ENCODE peak calls at places on chromosomes 13 and 19, in five cellular contexts. F is progenitor cell of endocrine pancreas, L is endodermal cell, N is fibroblast of pulmonary artery, A is NCI-H2107. Q is an unnamed sample.

GRCh38 chr19:32669205-32669785 is 5.7 kb downstream of the ANKRD27 start:
- DNase-seq in N (no peak), F (no peak), L (no peak), A (no peak), Q (no peak)

GRCh38 chr13:34764246-34764645 is 177.8 kb upstream of the NBEA start:
- DNase-seq in L (no peak), F (no peak), A (no peak), N (no peak), Q (no peak)

GRCh38 chr19:18380843-18381242 is 5.1 kb upstream of the GDF15 start:
- DNase-seq in F (no peak), A (no peak), L (no peak), N (no peak), Q (no peak)

GRCh38 chr19:32830231-32831014 is 39.1 kb downstream of the SLC7A9 start:
- DNase-seq in A (no peak), L (no peak), N (peak; percentile 10), F (no peak), Q (no peak)

GRCh38 chr19:58021541-58022282 is 12.1 kb upstream of the ZSCAN1 start:
- DNase-seq in F (no peak), N (peak; percentile 50), A (no peak), L (peak; percentile 85), Q (peak; percentile 36)

GRCh38 chr19:5403968-5404640 is 51.1 kb upstream of the ZNRF4 start:
- DNase-seq in F (peak; percentile 95), N (peak; percentile 90), L (peak; percentile 99), A (no peak), Q (peak; percentile 19)

GRCh38 chr19:20038358-20039202 is 725 bp downstream of the ZNF682 start:
- DNase-seq in F (no peak), N (no peak), A (no peak), L (no peak), Q (peak; percentile 10)

GRCh38 chr19:15463865-15464371 is 426 bp downstream of the RASAL3 start:
- DNase-seq in A (no peak), N (no peak), F (no peak), L (peak; percentile 70), Q (peak; percentile 82)

GRCh38 chr13:104750377-104750776 is 1684.2 kb upstream of the SLC10A2 start:
- DNase-seq in A (no peak), N (peak; percentile 6), F (no peak), L (no peak), Q (no peak)

GRCh38 chr19:49820125-49820524 is 2.0 kb downstream of the MED25 start:
- DNase-seq in A (peak; percentile 47), F (no peak), L (no peak), N (peak; percentile 67), Q (no peak)

GRCh38 chr19:2887391-2887914 is 13.3 kb upstream of the ZNF57 start:
- DNase-seq in L (peak; percentile 56), F (no peak), N (peak; percentile 85), A (no peak), Q (peak; percentile 21)

GRCh38 chr19:19115954-19116353 is 22.3 kb downstream of the TMEM161A start:
- DNase-seq in A (no peak), L (peak; percentile 90), F (no peak), N (peak; percentile 25), Q (peak; percentile 38)

GRCh38 chr19:52171321-52172169 is at the start of gene ZNF836:
- DNase-seq in F (peak; percentile 72), A (peak; percentile 27), N (peak; percentile 72), L (peak; percentile 96), Q (peak; percentile 93)

GRCh38 chr19:19464339-19465098 is 50.8 kb downstream of the TSSK6 start:
- DNase-seq in L (peak; percentile 69), F (no peak), A (no peak), N (peak; percentile 80), Q (no peak)

GRCh38 chr19:8491574-8491973 is 10.9 kb downstream of the PRAM1 start:
- DNase-seq in N (no peak), L (peak; percentile 70), A (no peak), F (no peak), Q (no peak)

GRCh38 chr19:52397310-52398090 is at the start of gene ZNF528:
- DNase-seq in L (peak; percentile 96), N (peak; percentile 96), F (peak; percentile 69), A (peak; percentile 63), Q (peak; percentile 93)

GRCh38 chr13:94602467-94602866 is 810 bp downstream of the GPR180 start:
- DNase-seq in F (no peak), N (peak; percentile 6), A (no peak), L (no peak), Q (no peak)

GRCh38 chr13:37788346-37788745 is 81.2 kb downstream of the TRPC4 start:
- DNase-seq in L (no peak), A (no peak), N (peak; percentile 39), F (no peak), Q (no peak)

GRCh38 chr13:102309110-102309509 is 92.7 kb downstream of the FGF14 start:
- DNase-seq in A (peak; percentile 3), L (no peak), F (no peak), N (no peak), Q (no peak)

GRCh38 chr13:110387451-110388140 is 80.5 kb downstream of the COL4A2 start:
- DNase-seq in A (no peak), N (peak; percentile 70), L (peak; percentile 74), F (no peak), Q (no peak)

GRCh38 chr13:99892189-99892588 is 79.4 kb downstream of the ZIC5 start:
- DNase-seq in L (peak; percentile 70), A (peak; percentile 28), F (no peak), N (no peak), Q (no peak)

GRCh38 chr13:31236211-31236786 is 36.5 kb downstream of the B3GLCT start:
- DNase-seq in N (peak; percentile 64), L (no peak), A (peak; percentile 3), F (no peak), Q (peak; percentile 13)

GRCh38 chr13:40434516-40435397 is 231.7 kb downstream of the FOXO1 start:
- DNase-seq in F (no peak), A (no peak), N (no peak), L (no peak), Q (no peak)

GRCh38 chr19:2011169-2011568 is 4.3 kb downstream of the BTBD2 start:
- DNase-seq in A (no peak), N (no peak), F (no peak), L (no peak), Q (no peak)

GRCh38 chr19:10566658-10567410 is 1.0 kb upstream of the KRI1 start:
- DNase-seq in L (peak; percentile 63), N (no peak), F (no peak), A (no peak), Q (peak; percentile 72)

GRCh38 chr19:55253842-55254624 is 4.8 kb downstream of the PPP6R1 start:
- DNase-seq in N (no peak), F (no peak), A (peak; percentile 14), L (no peak), Q (peak; percentile 78)

GRCh38 chr19:33473644-33474305 is 47.8 kb downstream of the PEPD start:
- DNase-seq in F (no peak), N (peak; percentile 47), L (peak; percentile 19), A (no peak), Q (no peak)

GRCh38 chr13:105290596-105290995 is 1244.9 kb downstream of the EFNB2 start:
- DNase-seq in F (no peak), L (no peak), A (no peak), N (no peak), Q (no peak)